ENCODE peak calls at places on chromosomes 1 and 21, in eight cellular contexts. D is heart right ventricle, H is neural progenitor cell, K is ascending aorta, M is thoracic aorta, E is PC-9, Z is pancreas, V is sigmoid colon. G is an unnamed sample.

GRCh38 chr1:64505944-64506658 is 36.2 kb downstream of the CACHD1 start:
- DNase-seq in D (no peak), H (no peak), K (no peak), M (no peak), E (peak), Z (peak), V (no peak), G (no peak)

GRCh38 chr1:234921266-234922062 is 207.2 kb downstream of the TOMM20 start:
- DNase-seq in D (no peak), H (no peak), K (peak), M (no peak), E (no peak), Z (peak), V (peak), G (no peak)

GRCh38 chr1:241992734-241993133 is 6.2 kb downstream of the MAP1LC3C start:
- DNase-seq in D (no peak), H (no peak), K (no peak), M (no peak), E (no peak), Z (no peak), V (no peak), G (no peak)

GRCh38 chr1:33127001-33127823 is 46.3 kb downstream of the AZIN2 start:
- DNase-seq in D (peak), H (peak), K (peak), M (peak), E (peak), Z (peak), V (peak), G (peak)

GRCh38 chr1:22773981-22774471 is 63.4 kb downstream of the EPHB2 start:
- DNase-seq in D (peak), H (no peak), K (peak), M (peak), E (no peak), Z (no peak), V (peak), G (no peak)

GRCh38 chr1:24186993-24187790 is at the start of gene IFNLR1:
- DNase-seq in D (peak), H (peak), K (no peak), M (no peak), E (peak), Z (peak), V (no peak), G (peak)

GRCh38 chr1:41315482-41315823 is 45.8 kb upstream of the FOXO6 start:
- DNase-seq in D (no peak), H (no peak), K (no peak), M (no peak), E (no peak), Z (no peak), V (no peak), G (no peak)

GRCh38 chr1:178005450-178005849 is 35.6 kb upstream of the SEC16B start:
- DNase-seq in D (no peak), H (no peak), K (no peak), M (no peak), E (no peak), Z (no peak), V (no peak), G (no peak)

GRCh38 chr1:38025233-38025632 is 12.7 kb downstream of the UTP11 start:
- DNase-seq in D (no peak), H (no peak), K (no peak), M (no peak), E (no peak), Z (no peak), V (no peak), G (no peak)

GRCh38 chr1:244953865-244954264 is 89.5 kb upstream of the HNRNPU start:
- DNase-seq in D (no peak), H (no peak), K (no peak), M (no peak), E (no peak), Z (no peak), V (no peak), G (no peak)

GRCh38 chr1:92317836-92318493 is 19.1 kb downstream of the RPAP2 start:
- DNase-seq in D (no peak), H (no peak), K (no peak), M (no peak), E (no peak), Z (no peak), V (no peak), G (no peak)

GRCh38 chr1:170483041-170483440 is 48.9 kb upstream of the GORAB start:
- DNase-seq in D (no peak), H (no peak), K (no peak), M (no peak), E (no peak), Z (no peak), V (no peak), G (no peak)

GRCh38 chr1:41464886-41465285 is 19.6 kb downstream of the EDN2 start:
- DNase-seq in D (no peak), H (no peak), K (no peak), M (no peak), E (no peak), Z (no peak), V (no peak), G (no peak)

GRCh38 chr1:52520149-52520548 is 32.7 kb downstream of the TUT4 start:
- DNase-seq in D (no peak), H (no peak), K (no peak), M (no peak), E (no peak), Z (no peak), V (no peak), G (no peak)

GRCh38 chr1:6911974-6912373 is 126.7 kb downstream of the CAMTA1 start:
- DNase-seq in D (no peak), H (no peak), K (no peak), M (no peak), E (no peak), Z (no peak), V (no peak), G (no peak)

GRCh38 chr1:234478152-234478480 is 863 bp downstream of the TARBP1 start:
- DNase-seq in D (peak), H (peak), K (no peak), M (no peak), E (peak), Z (peak), V (no peak), G (no peak)

GRCh38 chr1:100130552-100131077 is 2.1 kb downstream of the SASS6 start:
- DNase-seq in D (no peak), H (no peak), K (no peak), M (no peak), E (no peak), Z (no peak), V (no peak), G (no peak)

GRCh38 chr1:11967028-11967547 is 13.2 kb upstream of the MFN2 start:
- DNase-seq in D (no peak), H (peak), K (no peak), M (no peak), E (peak), Z (peak), V (no peak), G (no peak)

GRCh38 chr1:41368384-41368783 is 7.2 kb downstream of the FOXO6 start:
- DNase-seq in D (no peak), H (no peak), K (no peak), M (no peak), E (no peak), Z (no peak), V (no peak), G (no peak)

GRCh38 chr1:209678981-209679539 is 3.8 kb downstream of the G0S2 start:
- DNase-seq in D (no peak), H (no peak), K (no peak), M (no peak), E (no peak), Z (no peak), V (no peak), G (no peak)

GRCh38 chr1:53068314-53069084 is 6.5 kb downstream of the PODN start:
- DNase-seq in D (no peak), H (no peak), K (no peak), M (no peak), E (no peak), Z (no peak), V (peak), G (peak)

GRCh38 chr1:228097333-228098081 is 5.6 kb downstream of the C1orf35 start:
- DNase-seq in D (no peak), H (no peak), K (no peak), M (no peak), E (no peak), Z (peak), V (peak), G (peak)

GRCh38 chr1:31596737-31597097 is 20.4 kb downstream of the TINAGL1 start:
- DNase-seq in D (no peak), H (no peak), K (no peak), M (no peak), E (no peak), Z (no peak), V (no peak), G (no peak)

GRCh38 chr1:44547361-44547760 is 126.9 kb downstream of the TMEM53 start:
- DNase-seq in D (no peak), H (no peak), K (no peak), M (no peak), E (no peak), Z (no peak), V (no peak), G (no peak)

GRCh38 chr21:43597052-43597451 is 62.2 kb downstream of the HSF2BP start:
- DNase-seq in D (no peak), H (no peak), K (no peak), M (no peak), E (no peak), Z (no peak), V (no peak), G (no peak)

GRCh38 chr1:23101101-23101827 is 67.4 kb downstream of the LUZP1 start:
- DNase-seq in D (no peak), H (no peak), K (no peak), M (no peak), E (no peak), Z (no peak), V (no peak), G (no peak)

GRCh38 chr21:35477622-35478021 is 428.5 kb upstream of the RUNX1 start:
- DNase-seq in D (no peak), H (no peak), K (no peak), M (no peak), E (no peak), Z (no peak), V (no peak), G (no peak)

GRCh38 chr21:46205121-46205520 is 20.9 kb upstream of the SPATC1L start:
- DNase-seq in D (no peak), H (no peak), K (no peak), M (no peak), E (no peak), Z (no peak), V (peak), G (no peak)

GRCh38 chr1:84298688-84299535 is 2.6 kb upstream of the SAMD13 start:
- DNase-seq in D (peak), H (peak), K (peak), M (no peak), E (peak), Z (peak), V (peak), G (no peak)

GRCh38 chr21:25572895-25573310 is 34.4 kb downstream of the MRPL39 start:
- DNase-seq in D (no peak), H (no peak), K (no peak), M (no peak), E (no peak), Z (no peak), V (no peak), G (no peak)

GRCh38 chr1:48245106-48245505 is 22.6 kb downstream of the SLC5A9 start:
- DNase-seq in D (no peak), H (no peak), K (no peak), M (no peak), E (no peak), Z (no peak), V (no peak), G (no peak)
- TF ChIP-seq CTCF in D (no peak), H (no peak), K (no peak), M (no peak), E (no peak), Z (no peak), V (no peak), G (no peak)

GRCh38 chr1:202090994-202091393 is 31.7 kb upstream of the GPR37L1 start:
- DNase-seq in D (no peak), H (no peak), K (no peak), M (no peak), E (no peak), Z (no peak), V (no peak), G (no peak)
- TF ChIP-seq CTCF in D (no peak), H (no peak), K (no peak), M (no peak), E (no peak), Z (no peak), V (no peak), G (no peak)

GRCh38 chr1:161784963-161785362 is 18.8 kb downstream of the ATF6 start:
- DNase-seq in D (peak), H (no peak), K (no peak), M (no peak), E (no peak), Z (no peak), V (no peak), G (no peak)

GRCh38 chr1:161790587-161791317 is 24.6 kb downstream of the ATF6 start:
- DNase-seq in D (no peak), H (no peak), K (no peak), M (no peak), E (no peak), Z (no peak), V (no peak), G (no peak)

GRCh38 chr1:161782886-161783285 is 16.8 kb downstream of the ATF6 start:
- DNase-seq in D (no peak), H (no peak), K (no peak), M (no peak), E (no peak), Z (no peak), V (no peak), G (no peak)

GRCh38 chr1:161791889-161792655 is 26.0 kb downstream of the ATF6 start:
- DNase-seq in D (no peak), H (no peak), K (no peak), M (no peak), E (no peak), Z (no peak), V (no peak), G (no peak)

GRCh38 chr1:161787355-161787754 is 21.2 kb downstream of the ATF6 start:
- DNase-seq in D (no peak), H (no peak), K (no peak), M (no peak), E (no peak), Z (no peak), V (no peak), G (no peak)
- TF ChIP-seq CTCF in D (no peak), H (peak), K (no peak), M (no peak), E (no peak), Z (no peak), V (no peak), G (no peak)

GRCh38 chr1:15956150-15956549 is 19.8 kb downstream of the ZBTB17 start:
- DNase-seq in D (no peak), H (no peak), K (no peak), M (no peak), E (no peak), Z (no peak), V (no peak), G (no peak)

GRCh38 chr1:15958111-15958510 is 17.8 kb downstream of the ZBTB17 start:
- DNase-seq in D (no peak), H (no peak), K (no peak), M (no peak), E (no peak), Z (no peak), V (no peak), G (no peak)

GRCh38 chr1:15955552-15955951 is 20.3 kb downstream of the ZBTB17 start:
- DNase-seq in D (no peak), H (no peak), K (no peak), M (no peak), E (no peak), Z (no peak), V (no peak), G (no peak)

GRCh38 chr1:15958788-15959187 is 17.1 kb downstream of the ZBTB17 start:
- DNase-seq in D (no peak), H (no peak), K (no peak), M (no peak), E (no peak), Z (no peak), V (no peak), G (no peak)

DNA sequence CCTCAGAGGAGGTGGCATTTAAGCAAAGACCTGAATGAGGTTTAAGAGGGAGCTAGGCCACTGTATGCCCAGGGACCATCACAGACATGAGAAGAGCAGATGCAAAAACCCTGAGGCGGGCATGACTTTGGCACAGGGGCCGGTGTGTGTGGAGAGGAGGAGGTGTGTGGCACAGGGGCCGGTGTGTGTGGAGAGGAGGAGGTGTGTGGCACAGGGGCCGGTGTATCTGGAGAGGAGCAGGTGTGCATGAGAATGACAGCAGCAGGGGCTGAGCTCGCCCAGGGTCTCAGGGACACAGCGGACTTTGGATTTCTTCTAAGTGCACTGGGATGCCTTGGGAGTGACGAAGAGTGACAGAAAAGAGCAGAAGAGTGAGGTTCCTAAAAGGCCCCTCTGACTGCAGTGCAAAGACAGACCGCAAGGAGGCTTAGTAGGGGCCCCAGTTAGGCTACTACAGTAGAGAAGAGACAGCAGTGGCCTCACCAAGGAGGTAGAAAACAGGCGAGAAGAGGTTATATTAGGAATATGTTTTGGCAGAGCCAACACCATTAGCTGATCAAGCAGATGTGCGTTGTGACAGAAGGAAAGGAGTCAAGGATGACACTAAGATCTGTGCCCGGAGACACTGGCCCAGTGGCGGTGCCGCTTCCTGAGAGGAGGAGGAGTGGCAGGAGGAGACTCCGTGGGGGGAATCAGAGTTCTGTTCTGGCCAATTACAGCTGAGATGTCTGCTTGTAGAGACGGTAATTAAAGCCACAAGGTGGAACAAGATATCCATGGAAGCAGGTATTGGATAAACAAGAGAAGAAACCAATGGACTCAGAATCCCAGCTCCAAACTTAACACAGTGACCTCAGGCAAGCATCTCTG is 18.4 kb downstream of the ZBTB17 start:
- DNase-seq in D (no peak), H (peak), K (no peak), M (no peak), E (no peak), Z (no peak), V (no peak), G (no peak)
- TF ChIP-seq CTCF in D (no peak), H (peak), K (no peak), M (no peak), E (no peak), Z (no peak), V (no peak), G (no peak)

GRCh38 chr1:118716775-118717174 is 271.4 kb downstream of the TBX15 start:
- DNase-seq in D (no peak), H (peak), K (no peak), M (no peak), E (no peak), Z (no peak), V (no peak), G (no peak)
- TF ChIP-seq CTCF in D (no peak), H (peak), K (no peak), M (no peak), E (peak), Z (no peak), V (no peak), G (no peak)

DNA sequence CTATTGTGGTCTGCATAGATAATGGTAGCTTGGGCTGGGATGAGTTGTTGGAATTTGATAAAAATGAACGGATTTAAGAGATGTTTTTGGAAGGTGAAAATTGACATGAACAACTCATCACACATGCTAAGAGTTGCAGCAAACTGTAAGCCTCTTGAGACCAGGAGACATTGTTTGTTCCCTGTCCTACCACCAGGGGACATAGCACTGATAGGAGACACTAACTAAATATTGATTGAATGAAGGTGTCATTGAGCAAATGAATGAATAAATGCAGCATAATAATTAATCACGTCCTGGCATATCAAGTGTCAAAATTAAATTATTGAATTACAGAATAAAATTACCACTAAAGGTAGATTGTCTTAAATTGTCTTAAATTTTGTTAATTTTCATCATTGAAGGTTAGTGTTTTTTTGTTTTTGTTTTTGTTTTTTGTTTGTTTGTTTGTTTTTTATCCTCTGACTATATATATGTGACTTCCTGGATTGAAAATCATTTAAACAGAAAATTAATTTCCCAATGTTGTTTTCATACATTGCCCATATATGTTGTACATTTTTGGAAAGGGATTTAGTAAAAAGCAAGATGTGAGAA is 285.3 kb upstream of the C1orf105 start:
- DNase-seq in D (no peak), H (peak), K (no peak), M (no peak), E (no peak), Z (no peak), V (no peak), G (no peak)
- TF ChIP-seq CTCF in D (peak), H (peak), K (peak), M (peak), E (peak), Z (peak), V (no peak), G (no peak)

GRCh38 chr1:197519741-197520334 is 251.8 kb downstream of the CRB1 start:
- DNase-seq in D (no peak), H (peak), K (no peak), M (no peak), E (no peak), Z (no peak), V (no peak), G (no peak)
- TF ChIP-seq CTCF in D (no peak), H (peak), K (peak), M (no peak), E (peak), Z (no peak), V (no peak), G (no peak)

GRCh38 chr21:42164064-42164789 is 54.7 kb upstream of the ABCG1 start:
- DNase-seq in D (peak), H (peak), K (peak), M (no peak), E (peak), Z (peak), V (peak), G (no peak)

GRCh38 chr21:42164818-42165217 is 54.1 kb upstream of the ABCG1 start:
- DNase-seq in D (no peak), H (no peak), K (no peak), M (no peak), E (no peak), Z (no peak), V (no peak), G (no peak)

GRCh38 chr21:42162831-42163510 is 56.0 kb upstream of the ABCG1 start:
- DNase-seq in D (no peak), H (no peak), K (peak), M (no peak), E (no peak), Z (no peak), V (no peak), G (no peak)

GRCh38 chr21:42163511-42163863 is 55.5 kb upstream of the ABCG1 start:
- DNase-seq in D (no peak), H (no peak), K (peak), M (no peak), E (no peak), Z (no peak), V (no peak), G (no peak)

DNA sequence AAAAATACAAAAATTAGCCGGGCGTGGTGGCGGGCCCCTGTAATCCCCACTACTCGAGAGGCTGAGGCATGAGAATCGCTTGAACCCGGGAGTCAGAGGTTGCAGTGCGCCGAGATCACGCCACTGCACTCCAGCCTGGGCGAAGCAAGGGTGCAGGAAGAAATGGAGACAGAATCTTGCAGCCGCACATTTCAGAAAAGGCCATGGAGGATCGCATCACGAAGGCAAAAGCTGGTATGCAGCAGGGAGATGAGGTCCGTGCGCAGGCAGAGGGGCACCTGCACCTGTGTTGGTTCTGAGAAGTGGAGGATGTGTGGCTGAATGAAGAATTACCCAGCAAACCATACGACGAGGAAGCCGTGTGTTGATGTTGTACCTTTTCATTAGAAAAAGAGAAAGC is 53.0 kb upstream of the ABCG1 start:
- DNase-seq in D (no peak), H (no peak), K (peak), M (no peak), E (no peak), Z (no peak), V (no peak), G (no peak)
- TF ChIP-seq CTCF in D (no peak), H (no peak), K (no peak), M (no peak), E (no peak), Z (no peak), V (no peak), G (no peak)